ENCODE peak calls at places on chromosome 14, in eight cellular contexts. I, R, X, H, Z, W, B and M are unnamed samples.

GRCh38 chr14:81529391-81529790 is 4.3 kb downstream of the SEL1L start:
- DNase-seq in I (no peak), R (peak), X (no peak), H (no peak), Z (no peak), W (no peak), B (peak), M (peak)

GRCh38 chr14:104091927-104092771 is 6.6 kb downstream of the ASPG start:
- DNase-seq in I (no peak), R (no peak), X (no peak), H (no peak), Z (no peak), W (peak), B (no peak), M (no peak)

GRCh38 chr14:100103261-100104005 is 38.2 kb downstream of the EVL start:
- DNase-seq in I (no peak), R (peak), X (no peak), H (no peak), Z (no peak), W (no peak), B (no peak), M (no peak)

GRCh38 chr14:25237845-25238244 is 187.9 kb upstream of the STXBP6 start:
- DNase-seq in I (peak), R (peak), X (peak), H (no peak), Z (no peak), W (no peak), B (no peak), M (no peak)

GRCh38 chr14:72261068-72261467 is 328.8 kb downstream of the RGS6 start:
- DNase-seq in I (no peak), R (no peak), X (no peak), H (no peak), Z (no peak), W (no peak), B (no peak), M (no peak)

GRCh38 chr14:97267509-97267908 is 470.3 kb downstream of the VRK1 start:
- DNase-seq in I (no peak), R (peak), X (no peak), H (no peak), Z (no peak), W (no peak), B (no peak), M (no peak)

GRCh38 chr14:66503532-66503931 is 4.4 kb upstream of the GPHN start:
- DNase-seq in I (no peak), R (peak), X (no peak), H (no peak), Z (no peak), W (no peak), B (no peak), M (no peak)

GRCh38 chr14:81132492-81132891 is 88.3 kb downstream of the GTF2A1 start:
- DNase-seq in I (no peak), R (no peak), X (no peak), H (no peak), Z (no peak), W (no peak), B (no peak), M (no peak)

GRCh38 chr14:86450075-86450474 is 920.1 kb downstream of the FLRT2 start:
- DNase-seq in I (no peak), R (no peak), X (no peak), H (no peak), Z (no peak), W (no peak), B (no peak), M (no peak)

GRCh38 chr14:31476131-31476917 is 11.5 kb downstream of the GPR33 start:
- DNase-seq in I (no peak), R (peak), X (no peak), H (no peak), Z (no peak), W (no peak), B (no peak), M (no peak)

GRCh38 chr14:81464253-81465001 is 64.3 kb upstream of the STON2 start:
- DNase-seq in I (peak), R (peak), X (peak), H (peak), Z (peak), W (no peak), B (peak), M (peak)

GRCh38 chr14:67526676-67527459 is 6.2 kb upstream of the PLEKHH1 start:
- DNase-seq in I (peak), R (peak), X (peak), H (peak), Z (peak), W (no peak), B (peak), M (peak)